ENCODE peak calls at places on chromosomes 12 and 14, in six cellular contexts. Z is heart left ventricle, J is OCI-LY7, B is foreskin fibroblast, X is thoracic aorta, F is nephron progenitor cell. S is an unnamed sample.
A peak's percentile ranks its signal among the peaks of the same experiment; 100 is the strongest.

GRCh38 chr14:69803753-69804152 is 6.7 kb upstream of the SLC10A1 start:
- DNase-seq in Z (no peak), B (no peak), X (no peak), J (no peak), F (no peak), S (no peak)

GRCh38 chr12:104680506-104680905 is 223.8 kb downstream of the CHST11 start:
- DNase-seq in X (no peak), B (no peak), J (no peak), F (no peak), Z (no peak), S (no peak)

GRCh38 chr14:68789002-68789797 is 3.7 kb downstream of the ZFP36L1 start:
- DNase-seq in J (peak; percentile 89), B (no peak), Z (peak; percentile 88), X (no peak), F (peak; percentile 68), S (peak; percentile 69)

GRCh38 chr12:25828188-25828587 is 130.3 kb upstream of the RASSF8 start:
- DNase-seq in J (no peak), X (no peak), B (no peak), F (no peak), Z (no peak), S (no peak)

GRCh38 chr12:64385468-64385867 is 5.1 kb downstream of the C12orf56 start:
- DNase-seq in B (peak; percentile 44), F (no peak), Z (no peak), X (no peak), J (no peak), S (peak; percentile 13)

GRCh38 chr12:26114720-26115406 is 10.0 kb downstream of the BHLHE41 start:
- DNase-seq in B (no peak), X (no peak), J (no peak), F (no peak), Z (no peak), S (no peak)

GRCh38 chr12:46217686-46218508 is 50.9 kb downstream of the SLC38A1 start:
- DNase-seq in F (no peak), Z (no peak), B (no peak), X (no peak), J (peak; percentile 89), S (no peak)

GRCh38 chr14:44962573-44963528 is 861 bp downstream of the TOGARAM1 start:
- DNase-seq in J (peak; percentile 65), F (peak; percentile 50), B (peak; percentile 28), Z (peak; percentile 63), X (peak; percentile 7), S (peak; percentile 20)

GRCh38 chr14:100875861-100876590 is 27.5 kb downstream of the RTL1 start:
- DNase-seq in F (no peak), Z (peak; percentile 6), B (no peak), J (no peak), X (no peak), S (no peak)

GRCh38 chr14:68934034-68934433 is 45.1 kb downstream of the ACTN1 start:
- DNase-seq in Z (no peak), B (no peak), F (no peak), J (no peak), X (no peak), S (no peak)

GRCh38 chr14:102957222-102957621 is 34.8 kb downstream of the AMN start:
- DNase-seq in J (no peak), F (no peak), B (peak; percentile 36), X (no peak), Z (no peak), S (no peak)

GRCh38 chr12:123506059-123506842 is 27.3 kb downstream of the RILPL1 start:
- DNase-seq in F (no peak), J (no peak), X (no peak), B (no peak), Z (no peak), S (no peak)

GRCh38 chr12:52156310-52156709 is 35.5 kb downstream of the KRT80 start:
- DNase-seq in J (no peak), B (no peak), X (no peak), Z (no peak), F (no peak), S (no peak)

GRCh38 chr14:106174206-106174605 is 647.8 kb downstream of the TMEM121 start:
- DNase-seq in Z (no peak), B (no peak), X (no peak), J (no peak), F (no peak), S (no peak)

GRCh38 chr12:26610774-26611173 is 222.2 kb downstream of the ITPR2 start:
- DNase-seq in F (no peak), Z (no peak), J (no peak), B (no peak), X (no peak), S (no peak)

GRCh38 chr12:81543621-81544139 is 215.5 kb downstream of the PPFIA2 start:
- DNase-seq in B (no peak), F (no peak), Z (no peak), X (no peak), J (no peak), S (no peak)

GRCh38 chr12:4148418-4149056 is 125.0 kb upstream of the CCND2 start:
- DNase-seq in B (no peak), Z (peak; percentile 54), F (no peak), J (peak; percentile 71), X (no peak), S (no peak)

GRCh38 chr14:89702151-89702936 is 252.2 kb downstream of the EFCAB11 start:
- DNase-seq in B (peak; percentile 39), Z (peak; percentile 77), J (no peak), X (no peak), F (no peak), S (no peak)

GRCh38 chr14:68791078-68791983 is 1.5 kb downstream of the ZFP36L1 start:
- DNase-seq in B (no peak), J (no peak), X (no peak), Z (peak; percentile 28), F (no peak), S (no peak)

GRCh38 chr14:35399083-35399807 is 5.3 kb downstream of the NFKBIA start:
- DNase-seq in Z (no peak), J (no peak), X (no peak), F (no peak), B (no peak), S (no peak)

GRCh38 chr14:35402323-35403084 is 2.0 kb downstream of the NFKBIA start:
- DNase-seq in Z (no peak), B (no peak), J (peak; percentile 15), F (no peak), X (no peak), S (no peak)

GRCh38 chr14:55348766-55349453 is 62.7 kb downstream of the ATG14 start:
- DNase-seq in J (peak; percentile 31), X (no peak), B (no peak), Z (no peak), F (no peak), S (no peak)

GRCh38 chr12:126362964-126363363 is 1297.7 kb downstream of the AACS start:
- DNase-seq in B (no peak), F (no peak), X (no peak), J (no peak), Z (no peak), S (no peak)
- TF ChIP-seq CTCF in B (no peak), F (no peak), X (no peak), J (no peak), Z (no peak), S (no peak)

GRCh38 chr14:51554953-51555352 is 96.8 kb upstream of the FRMD6 start:
- DNase-seq in B (peak; percentile 49), J (peak; percentile 5), Z (no peak), X (no peak), F (no peak), S (peak; percentile 60)
- TF ChIP-seq CTCF in B (peak; percentile 16), J (peak; percentile 52), Z (no peak), X (no peak), F (no peak), S (peak; percentile 60)

GRCh38 chr14:74508292-74508731 is 14.7 kb downstream of the ISCA2 start:
- DNase-seq in B (no peak), J (no peak), X (no peak), F (peak; percentile 39), Z (no peak), S (no peak)
- TF ChIP-seq CTCF in B (peak; percentile 52), J (peak; percentile 43), X (no peak), F (peak; percentile 44), Z (no peak), S (peak; percentile 83)

GRCh38 chr12:121005346-121005815 is 10.9 kb downstream of the C12orf43 start:
- DNase-seq in X (no peak), F (peak; percentile 69), Z (no peak), B (peak; percentile 16), J (peak; percentile 35), S (peak; percentile 52)
- TF ChIP-seq CTCF in X (peak; percentile 11), F (peak; percentile 67), Z (peak; percentile 21), B (peak; percentile 85), J (peak; percentile 76), S (peak; percentile 86)

GRCh38 chr14:20698934-20699333 is 10.4 kb downstream of the ANG start:
- DNase-seq in F (no peak), Z (no peak), B (no peak), J (no peak), X (no peak), S (no peak)

GRCh38 chr14:20696776-20697175 is 8.2 kb downstream of the ANG start:
- DNase-seq in Z (no peak), J (no peak), F (no peak), X (no peak), B (no peak), S (no peak)

GRCh38 chr14:20692111-20692751 is 3.7 kb downstream of the ANG start:
- DNase-seq in Z (no peak), J (no peak), X (no peak), F (no peak), B (no peak), S (no peak)

GRCh38 chr14:20697273-20698017 is 8.9 kb downstream of the ANG start:
- DNase-seq in J (peak; percentile 75), F (peak; percentile 64), X (no peak), B (peak; percentile 65), Z (peak; percentile 51), S (peak; percentile 78)

GRCh38 chr14:20698018-20698329 is 9.4 kb downstream of the ANG start:
- DNase-seq in B (no peak), J (no peak), F (no peak), Z (no peak), X (no peak), S (no peak)
- TF ChIP-seq CTCF in B (no peak), J (peak; percentile 45), F (no peak), Z (no peak), X (peak; percentile 6), S (no peak)

GRCh38 chr12:88691811-88692210 is 111.5 kb upstream of the KITLG start:
- DNase-seq in X (no peak), B (no peak), J (no peak), F (no peak), Z (no peak), S (no peak)
- TF ChIP-seq CTCF in X (no peak), B (no peak), J (no peak), F (no peak), Z (no peak), S (no peak)

DNA sequence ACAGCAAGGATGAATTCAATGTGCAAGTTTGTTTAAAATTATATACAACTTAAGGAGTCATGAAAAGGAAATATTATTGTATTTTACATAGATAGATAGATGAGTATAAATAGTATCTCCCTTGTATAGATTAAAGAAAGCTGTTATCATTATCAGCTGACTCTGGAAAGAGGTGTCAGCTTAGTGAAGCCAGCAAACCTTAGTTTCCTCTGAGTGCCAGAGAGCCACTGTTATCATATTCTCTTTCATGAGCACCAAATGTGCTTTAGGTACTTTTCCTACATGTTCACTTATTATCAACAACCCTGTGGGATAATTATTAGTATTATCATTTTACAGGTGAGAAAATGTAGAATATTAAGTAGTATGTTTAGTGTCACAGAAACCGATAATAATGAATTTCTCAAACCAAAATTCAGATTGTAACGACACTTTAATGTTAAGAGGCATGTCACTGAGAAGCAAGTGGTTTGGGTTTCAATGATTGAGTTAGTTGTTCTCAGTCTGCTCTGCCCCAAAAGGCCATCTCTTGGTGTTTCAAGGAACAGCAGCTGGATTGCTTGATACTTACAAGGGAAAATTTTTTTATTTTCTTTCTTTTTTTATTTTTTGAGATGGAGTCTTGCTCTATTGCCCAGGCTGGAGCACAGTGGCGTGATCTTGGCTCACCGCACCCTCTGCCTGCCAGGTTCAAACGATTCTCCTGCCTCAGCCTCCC is 53.7 kb downstream of the PLEKHA5 start:
- DNase-seq in X (no peak), J (no peak), B (no peak), F (no peak), Z (no peak), S (no peak)
- TF ChIP-seq CTCF in X (no peak), J (no peak), B (peak; percentile 24), F (no peak), Z (peak; percentile 23), S (peak; percentile 58)

S was measured in brain microvascular endothelial cell.